ENCODE peak calls at places on chromosomes 1 and 21, in eight cellular contexts. J is psoas muscle; M is MM.1S; X is right cardiac atrium; P is effector memory CD4-positive, alpha-beta T cell; O is CD8-positive, alpha-beta memory T cell; Y is colonic mucosa; K is CD4-positive, alpha-beta T cell. L is an unnamed sample.

GRCh38 chr1:40014253-40014706 is 26.2 kb upstream of the CAP1 start:
- DNase-seq in P (no peak), K (no peak), X (no peak), O (no peak), J (no peak), Y (no peak), M (no peak), L (no peak)

GRCh38 chr1:234722904-234723588 is 113.1 kb upstream of the IRF2BP2 start:
- DNase-seq in P (peak), Y (peak), J (peak), K (peak), X (peak), M (no peak), O (no peak), L (peak)

GRCh38 chr1:211518330-211519289 is 26.6 kb upstream of the RD3 start:
- DNase-seq in J (no peak), Y (no peak), K (no peak), M (peak), X (no peak), P (no peak), O (no peak), L (no peak)

GRCh38 chr1:30968220-30968971 is 59.8 kb upstream of the SDC3 start:
- DNase-seq in J (no peak), P (no peak), X (no peak), O (no peak), Y (no peak), M (no peak), K (no peak), L (no peak)

GRCh38 chr1:111699268-111699667 is 39.9 kb downstream of the INKA2 start:
- DNase-seq in K (no peak), X (no peak), P (no peak), O (no peak), M (no peak), J (no peak), Y (no peak), L (no peak)

GRCh38 chr1:203475012-203475981 is at the start of gene PRELP:
- DNase-seq in M (no peak), X (peak), O (no peak), K (no peak), Y (peak), J (peak), P (no peak), L (peak)

GRCh38 chr1:16440150-16440479 is 409 bp upstream of the NECAP2 start:
- DNase-seq in O (no peak), Y (no peak), K (no peak), X (no peak), M (no peak), P (no peak), J (no peak), L (no peak)

GRCh38 chr1:87942165-87942564 is 613.5 kb downstream of the LMO4 start:
- DNase-seq in M (no peak), O (no peak), P (no peak), Y (no peak), X (no peak), J (no peak), K (no peak), L (no peak)

GRCh38 chr1:22547186-22547817 is 16.0 kb upstream of the EPHA8 start:
- DNase-seq in P (no peak), X (no peak), J (no peak), O (no peak), Y (no peak), M (no peak), K (no peak), L (no peak)

GRCh38 chr1:32876341-32877210 is 5.9 kb upstream of the FNDC5 start:
- DNase-seq in X (peak), J (peak), Y (peak), P (peak), M (peak), K (peak), O (peak), L (peak)

GRCh38 chr21:38957575-38958340 is 152.0 kb downstream of the ETS2 start:
- DNase-seq in P (no peak), M (no peak), O (no peak), Y (no peak), J (no peak), X (no peak), K (no peak), L (no peak)

GRCh38 chr1:155080250-155081228 is 1.9 kb downstream of the EFNA3 start:
- DNase-seq in O (peak), Y (peak), K (no peak), P (no peak), J (no peak), X (peak), M (peak), L (no peak)

GRCh38 chr1:203584040-203584439 is 42.6 kb upstream of the ATP2B4 start:
- DNase-seq in M (no peak), K (no peak), X (no peak), O (no peak), Y (no peak), P (no peak), J (no peak), L (no peak)

GRCh38 chr1:35567947-35568558 is 5.1 kb upstream of the TFAP2E start:
- DNase-seq in O (no peak), P (no peak), M (no peak), J (no peak), X (no peak), Y (no peak), K (no peak), L (no peak)

GRCh38 chr1:177209357-177209756 is 38.6 kb downstream of the BRINP2 start:
- DNase-seq in M (no peak), K (no peak), P (no peak), X (peak), O (no peak), Y (peak), J (peak), L (peak)

GRCh38 chr1:22296701-22297591 is 154.0 kb upstream of the WNT4 start:
- DNase-seq in X (no peak), Y (no peak), K (no peak), J (no peak), M (no peak), P (no peak), O (no peak), L (no peak)

GRCh38 chr1:245860681-245861552 is 646.2 kb downstream of the SMYD3 start:
- DNase-seq in M (no peak), J (no peak), Y (no peak), K (no peak), X (no peak), P (no peak), O (no peak), L (no peak)

GRCh38 chr1:59709333-59709732 is 105.4 kb upstream of the HOOK1 start:
- DNase-seq in K (no peak), O (no peak), P (no peak), X (no peak), M (no peak), Y (no peak), J (no peak), L (no peak)

GRCh38 chr1:83641206-83641658 is 357.7 kb downstream of the TTLL7 start:
- DNase-seq in M (no peak), P (no peak), X (no peak), O (no peak), K (no peak), Y (no peak), J (no peak), L (no peak)

GRCh38 chr1:163104405-163105099 is 35.4 kb downstream of the RGS4 start:
- DNase-seq in J (no peak), O (no peak), P (no peak), X (no peak), Y (no peak), M (no peak), K (no peak), L (no peak)

GRCh38 chr21:37793660-37794059 is 122.6 kb downstream of the KCNJ6 start:
- DNase-seq in K (no peak), J (no peak), X (no peak), P (no peak), Y (no peak), M (peak), O (no peak), L (no peak)

GRCh38 chr1:52676249-52676903 is 21.8 kb downstream of the COA7 start:
- DNase-seq in J (peak), Y (peak), P (no peak), M (no peak), O (no peak), X (peak), K (no peak), L (no peak)

GRCh38 chr1:234019387-234019786 is 114.9 kb downstream of the SLC35F3 start:
- DNase-seq in M (no peak), X (no peak), J (no peak), O (no peak), Y (no peak), K (no peak), P (no peak), L (no peak)

GRCh38 chr1:59026472-59026948 is 242.7 kb upstream of the JUN start:
- DNase-seq in J (no peak), P (no peak), X (no peak), K (no peak), M (no peak), O (no peak), Y (no peak), L (no peak)

GRCh38 chr1:91851130-91852010 is 34.6 kb downstream of the TGFBR3 start:
- DNase-seq in K (no peak), M (no peak), P (no peak), X (peak), O (no peak), J (peak), Y (peak), L (peak)

GRCh38 chr1:172960454-172961208 is 90.1 kb downstream of the TNFSF18 start:
- DNase-seq in X (no peak), Y (peak), P (no peak), M (no peak), J (no peak), O (no peak), K (no peak), L (no peak)

GRCh38 chr1:33295023-33295422 is 25.9 kb downstream of the A3GALT2 start:
- DNase-seq in J (no peak), X (no peak), K (no peak), O (no peak), Y (no peak), M (no peak), P (no peak), L (no peak)

GRCh38 chr21:33245289-33245918 is 15.7 kb downstream of the IFNAR2 start:
- DNase-seq in M (no peak), J (no peak), O (no peak), X (no peak), K (no peak), Y (no peak), P (no peak), L (no peak)

GRCh38 chr1:68174173-68175113 is 57.9 kb downstream of the WLS start:
- DNase-seq in M (no peak), X (peak), P (no peak), J (peak), Y (peak), K (no peak), O (no peak), L (no peak)

GRCh38 chr21:42174173-42174572 is 44.8 kb upstream of the ABCG1 start:
- DNase-seq in O (no peak), K (no peak), P (no peak), X (no peak), Y (no peak), J (no peak), M (peak), L (no peak)

GRCh38 chr1:2143814-2144500 is 50.6 kb downstream of the FAAP20 start:
- DNase-seq in M (no peak), X (peak), O (no peak), J (peak), P (no peak), K (no peak), Y (no peak), L (no peak)
- H3K27ac ChIP-seq in M (no peak), X (no peak), O (no peak), J (no peak), P (no peak), K (no peak), Y (no peak), L (no peak)

GRCh38 chr1:156566436-156566835 is 5.9 kb downstream of the IQGAP3 start:
- DNase-seq in P (no peak), Y (no peak), X (no peak), K (no peak), M (no peak), J (no peak), O (no peak), L (no peak)

GRCh38 chr1:156574039-156574633 is 1.8 kb upstream of the IQGAP3 start:
- DNase-seq in M (no peak), O (no peak), Y (no peak), P (no peak), K (no peak), X (no peak), J (no peak), L (no peak)

GRCh38 chr1:156572663-156573018 is 276 bp upstream of the IQGAP3 start:
- DNase-seq in Y (no peak), M (no peak), K (no peak), X (no peak), P (no peak), O (no peak), J (no peak), L (peak)

GRCh38 chr1:156571959-156572662 is at the start of gene IQGAP3:
- DNase-seq in J (peak), P (peak), X (peak), Y (peak), M (peak), K (peak), O (peak), L (peak)

GRCh38 chr1:156571261-156571958 is 955 bp downstream of the IQGAP3 start:
- DNase-seq in X (no peak), J (no peak), K (no peak), Y (peak), O (no peak), M (no peak), P (no peak), L (no peak)
- H3K27ac ChIP-seq in X (no peak), J (no peak), K (no peak), Y (peak), O (peak), M (no peak), P (no peak), L (no peak)

DNA sequence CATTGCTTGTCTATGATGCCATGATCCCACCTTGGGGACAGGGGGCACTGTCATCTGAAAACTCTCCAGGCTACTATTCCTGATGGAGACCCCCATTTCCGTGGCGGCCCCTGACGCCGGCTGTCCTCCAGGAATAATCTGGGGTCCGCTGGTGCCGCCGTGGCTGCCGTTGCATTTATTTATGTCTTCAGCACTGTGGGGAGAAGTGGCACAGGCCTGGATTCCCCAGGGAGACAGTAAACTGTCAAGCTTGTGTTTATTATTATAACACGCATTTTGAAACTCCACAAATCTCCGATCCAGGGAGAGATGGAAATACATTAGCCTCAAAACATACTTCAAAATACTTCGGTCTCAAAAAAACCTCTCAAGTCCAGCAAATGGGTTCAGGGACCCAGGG is 126.9 kb upstream of the C1orf174 start:
- DNase-seq in O (no peak), Y (no peak), X (no peak), J (no peak), M (no peak), P (no peak), K (no peak), L (no peak)
- H3K27ac ChIP-seq in O (no peak), Y (no peak), X (no peak), J (no peak), M (no peak), P (no peak), K (no peak), L (no peak)

DNA sequence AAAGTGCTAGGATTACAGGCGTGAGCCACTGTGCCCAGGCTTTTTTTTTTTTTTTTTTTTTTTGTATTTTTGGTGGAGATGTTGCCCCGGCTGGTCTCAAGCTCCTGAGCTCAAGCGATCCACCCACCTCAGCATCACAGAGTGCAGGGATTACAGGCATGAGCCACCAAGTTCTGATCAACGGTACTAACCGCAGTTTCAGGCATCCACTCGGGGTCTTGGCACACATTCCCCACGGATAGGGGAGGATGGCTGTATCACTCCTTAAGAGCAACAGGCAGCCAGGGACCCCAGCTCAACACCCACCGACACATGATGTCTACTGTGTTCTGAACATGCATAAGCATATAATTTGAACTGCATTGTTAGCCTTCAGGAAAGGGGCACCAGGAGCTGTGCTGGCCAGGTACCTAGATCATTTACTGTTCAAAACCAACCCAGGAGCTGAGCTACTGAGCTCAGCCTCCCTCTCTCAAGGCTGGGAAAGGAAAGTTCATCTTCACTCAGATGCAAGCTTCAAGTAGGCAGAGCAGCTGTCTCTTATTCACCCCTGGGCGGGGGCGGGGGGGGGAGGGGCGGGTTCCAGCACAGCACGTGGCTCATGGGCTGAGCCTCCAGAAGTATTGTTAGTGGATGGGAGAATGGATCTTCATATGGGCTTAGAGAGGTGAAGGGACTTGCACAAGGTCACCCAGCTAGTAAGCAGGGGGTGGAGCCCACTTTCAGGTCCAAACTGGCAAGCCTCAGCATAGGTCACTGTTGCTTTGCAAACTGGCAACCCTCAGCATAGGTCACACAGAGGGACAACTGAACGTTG is 24.6 kb downstream of the CAPZB start:
- DNase-seq in X (peak), Y (no peak), O (no peak), J (no peak), P (no peak), K (no peak), M (no peak), L (no peak)
- H3K27ac ChIP-seq in X (no peak), Y (no peak), O (no peak), J (no peak), P (peak), K (peak), M (no peak), L (no peak)

DNA sequence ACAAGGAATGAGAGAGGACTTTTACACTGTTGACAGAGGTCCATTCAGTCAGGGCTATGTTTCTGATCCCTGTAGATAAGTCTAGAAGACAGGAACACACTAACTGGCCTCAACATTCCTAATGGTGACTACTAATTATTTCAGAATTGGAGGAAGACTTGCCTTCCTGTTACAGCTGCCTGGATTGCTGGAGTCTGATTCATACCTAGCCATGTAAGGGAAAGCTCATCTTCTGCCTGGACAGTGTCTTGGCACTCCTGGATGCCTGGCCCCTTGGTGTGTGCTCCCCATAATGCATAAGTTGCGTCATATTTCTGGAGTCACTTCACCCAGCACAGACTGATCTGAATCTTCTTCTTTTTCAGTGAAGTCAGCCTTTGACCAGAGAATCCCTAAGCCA is 326.0 kb upstream of the RUNX1 start:
- DNase-seq in K (no peak), M (no peak), J (peak), X (no peak), O (no peak), Y (no peak), P (no peak), L (no peak)
- H3K27ac ChIP-seq in K (no peak), M (no peak), J (no peak), X (no peak), O (no peak), Y (no peak), P (no peak), L (no peak)

GRCh38 chr1:11283148-11283547 is 10.2 kb downstream of the UBIAD1 start:
- DNase-seq in M (no peak), P (no peak), K (no peak), Y (no peak), O (no peak), X (peak), J (no peak), L (no peak)

GRCh38 chr1:11289064-11289463 is 16.1 kb downstream of the UBIAD1 start:
- DNase-seq in K (no peak), M (no peak), J (no peak), O (no peak), X (no peak), P (no peak), Y (no peak), L (no peak)

GRCh38 chr1:11284784-11285183 is 11.8 kb downstream of the UBIAD1 start:
- DNase-seq in P (no peak), X (peak), Y (no peak), O (no peak), K (no peak), J (no peak), M (no peak), L (no peak)

GRCh38 chr1:11286735-11287410 is 13.9 kb downstream of the UBIAD1 start:
- DNase-seq in O (no peak), K (no peak), X (peak), Y (no peak), M (no peak), P (no peak), J (no peak), L (peak)

GRCh38 chr1:11285883-11286734 is 13.1 kb downstream of the UBIAD1 start:
- DNase-seq in Y (no peak), K (no peak), O (no peak), P (no peak), J (no peak), X (peak), M (no peak), L (no peak)
- H3K27ac ChIP-seq in Y (no peak), K (peak), O (no peak), P (no peak), J (no peak), X (no peak), M (no peak), L (no peak)

GRCh38 chr1:9801909-9802308 is 21.9 kb downstream of the CLSTN1 start:
- DNase-seq in Y (no peak), J (no peak), P (no peak), M (no peak), O (no peak), K (no peak), X (no peak), L (no peak)
- H3K27ac ChIP-seq in Y (no peak), J (no peak), P (no peak), M (no peak), O (no peak), K (no peak), X (no peak), L (no peak)